ENCODE peak calls at places on chromosomes 6 and 20, in four cellular contexts. N is hypothalamus, Y is GM12865, O is GF-D8. Z is an unnamed sample.

GRCh38 chr6:54896302-54896701 is 49.7 kb downstream of the FAM83B start:
- DNase-seq in Y (no peak), O (no peak), N (no peak), Z (no peak)

GRCh38 chr6:34447381-34447780 is 18.5 kb upstream of the PACSIN1 start:
- DNase-seq in N (no peak), Y (no peak), O (no peak), Z (no peak)

GRCh38 chr6:45772886-45773285 is 242.8 kb downstream of the CLIC5 start:
- DNase-seq in O (no peak), Y (no peak), N (no peak), Z (no peak)

GRCh38 chr6:50543666-50544065 is 169.7 kb upstream of the TFAP2D start:
- DNase-seq in Y (no peak), O (no peak), N (no peak), Z (no peak)

GRCh38 chr6:144657691-144658090 is 372.6 kb downstream of the UTRN start:
- DNase-seq in O (no peak), Y (no peak), N (no peak), Z (no peak)

GRCh38 chr20:25038103-25038410 is 19.9 kb downstream of the ACSS1 start:
- DNase-seq in Y (no peak), O (no peak), N (no peak), Z (no peak)

GRCh38 chr20:38230957-38231785 is 29.4 kb downstream of the KIAA1755 start:
- DNase-seq in Y (no peak), O (no peak), N (no peak), Z (no peak)

GRCh38 chr6:21915707-21916399 is 322.3 kb downstream of the SOX4 start:
- DNase-seq in Y (peak; percentile 41), O (no peak), N (no peak), Z (no peak)

GRCh38 chr6:139531148-139531547 is 156.7 kb upstream of the CITED2 start:
- DNase-seq in N (no peak), O (no peak), Y (peak; percentile 45), Z (no peak)

GRCh38 chr20:59802471-59803221 is 130.8 kb downstream of the SYCP2 start:
- DNase-seq in O (no peak), Y (no peak), N (no peak), Z (no peak)

GRCh38 chr20:36096404-36096799 is 58.1 kb upstream of the EPB41L1 start:
- DNase-seq in O (no peak), N (no peak), Y (no peak), Z (no peak)